ENCODE peak calls at places on chromosome 6, in nine cellular contexts. E is NCI-H2171 treated with DMSO at 0.1 percent for 48 hours; G is GM03348; D is activated CD4-positive, alpha-beta T cell treated with anti-CD3 and anti-CD28 coated beads, Interleukin-2, amount 10 ng/mL, durations not matched to agents 7 days and 5 days; H is NCI-H146; P is mucosa of descending colon; A is WTC11; Q is heart left ventricle; S is stimulated activated CD4-positive, alpha-beta T cell treated with anti-CD3 and anti-CD28 coated beads, Interleukin-1b, Interleukin-23, amount 100 ng/mL, for 1 hour. L is an unnamed sample.

GRCh38 chr6:43276180-43277082 is 21.6 kb upstream of the SLC22A7 start:
- DNase-seq in G (no peak), A (no peak), S (no peak), H (no peak), E (no peak), Q (no peak), P (peak), D (peak), L (no peak)

GRCh38 chr6:137161975-137162374 is 11.5 kb downstream of the IL22RA2 start:
- DNase-seq in D (no peak), P (no peak), G (no peak), A (no peak), S (no peak), H (no peak), E (no peak), Q (no peak), L (no peak)

GRCh38 chr6:145669627-145670034 is 65.7 kb downstream of the EPM2A start:
- DNase-seq in S (no peak), E (no peak), P (no peak), G (peak), A (no peak), D (no peak), Q (no peak), H (no peak), L (no peak)

GRCh38 chr6:5109436-5109835 is 24.3 kb downstream of the PPP1R3G start:
- DNase-seq in S (no peak), E (no peak), H (no peak), D (no peak), P (no peak), A (no peak), Q (no peak), G (no peak), L (no peak)

GRCh38 chr6:168495133-168495532 is 54.1 kb downstream of the SMOC2 start:
- DNase-seq in E (no peak), G (no peak), S (no peak), Q (no peak), H (no peak), D (no peak), A (no peak), P (no peak), L (no peak)

GRCh38 chr6:167409078-167409477 is 84.2 kb downstream of the TTLL2 start:
- DNase-seq in D (no peak), E (no peak), Q (no peak), S (no peak), A (no peak), H (no peak), P (no peak), G (no peak), L (no peak)

GRCh38 chr6:153312633-153313032 is 181.6 kb upstream of the RGS17 start:
- DNase-seq in Q (no peak), A (peak), S (no peak), H (peak), P (peak), G (no peak), D (peak), E (peak), L (no peak)

GRCh38 chr6:34576286-34576955 is 20.3 kb upstream of the SPDEF start:
- DNase-seq in E (no peak), S (no peak), H (no peak), G (no peak), Q (no peak), P (no peak), A (no peak), D (no peak), L (no peak)

GRCh38 chr6:44567406-44567805 is 179.9 kb downstream of the CDC5L start:
- DNase-seq in S (no peak), D (no peak), A (no peak), G (no peak), P (no peak), H (no peak), E (no peak), Q (no peak), L (no peak)

GRCh38 chr6:106253731-106254130 is 71.8 kb downstream of the ATG5 start:
- DNase-seq in D (no peak), A (no peak), P (no peak), S (no peak), Q (no peak), G (peak), H (no peak), E (no peak), L (no peak)

GRCh38 chr6:18360188-18360587 is 27.0 kb upstream of the RNF144B start:
- DNase-seq in A (no peak), G (no peak), P (no peak), S (no peak), D (no peak), E (no peak), Q (no peak), H (peak), L (no peak)

GRCh38 chr6:43695078-43695966 is 7.7 kb upstream of the MRPS18A start:
- DNase-seq in P (peak), H (peak), G (no peak), D (no peak), E (peak), S (no peak), Q (peak), A (peak), L (no peak)

L was measured in SIG-M5.